ENCODE peak calls at places on chromosomes 3 and 15, in ten cellular contexts. M is left lung; V is mammary epithelial cell; I is CD8-positive, alpha-beta T cell; C is brain microvascular endothelial cell; Q is neural progenitor cell; D is lung; T is thoracic aorta; B is H9; G is cardiac muscle cell. F is an unnamed sample.

GRCh38 chr15:22979069-22979698 is 984 bp downstream of the CYFIP1 start:
- DNase-seq in B (peak; percentile 58), V (peak; percentile 60), I (no peak), T (no peak), Q (peak; percentile 69), M (peak; percentile 70), G (peak; percentile 63), C (peak; percentile 40), D (peak; percentile 59), F (peak; percentile 70)

GRCh38 chr15:36753173-36753572 is 173.7 kb downstream of the CDIN1 start:
- DNase-seq in C (no peak), V (no peak), I (no peak), T (no peak), D (no peak), B (peak; percentile 67), Q (peak; percentile 3), G (no peak), M (no peak), F (no peak)

GRCh38 chr3:100972867-100973266 is 20.4 kb downstream of the ABI3BP start:
- DNase-seq in V (peak; percentile 78), T (no peak), D (no peak), I (no peak), Q (no peak), M (no peak), B (no peak), G (no peak), C (no peak), F (no peak)

GRCh38 chr15:90936823-90937222 is 1.7 kb downstream of the UNC45A start:
- DNase-seq in B (no peak), I (no peak), Q (no peak), V (no peak), M (no peak), G (no peak), C (no peak), D (no peak), T (no peak), F (no peak)

GRCh38 chr3:197906023-197906849 is 43.8 kb upstream of the RPL35A start:
- DNase-seq in T (peak; percentile 85), M (peak; percentile 89), B (peak; percentile 88), I (peak; percentile 75), Q (peak; percentile 94), D (peak; percentile 85), G (peak; percentile 93), V (peak; percentile 90), C (peak; percentile 94), F (peak; percentile 86)

GRCh38 chr15:68435966-68436365 is 4.0 kb upstream of the ITGA11 start:
- DNase-seq in B (peak; percentile 8), T (no peak), I (no peak), M (no peak), V (no peak), Q (no peak), G (no peak), C (no peak), D (peak; percentile 9), F (no peak)

GRCh38 chr15:30670056-30670455 is 44.1 kb downstream of the ARHGAP11B start:
- DNase-seq in V (no peak), G (no peak), D (no peak), Q (no peak), C (peak; percentile 13), T (no peak), I (no peak), B (no peak), M (no peak), F (no peak)

GRCh38 chr15:85006201-85006600 is 24.5 kb downstream of the PDE8A start:
- DNase-seq in B (no peak), M (no peak), G (no peak), V (no peak), Q (no peak), D (no peak), I (no peak), C (no peak), T (no peak), F (no peak)

GRCh38 chr15:70875001-70875782 is 17.0 kb downstream of the THAP10 start:
- DNase-seq in T (no peak), G (peak; percentile 34), I (no peak), M (no peak), D (no peak), Q (peak; percentile 30), V (peak; percentile 26), C (no peak), B (no peak), F (no peak)

GRCh38 chr3:8239095-8239494 is 262.5 kb upstream of the LMCD1 start:
- DNase-seq in I (no peak), V (no peak), C (no peak), D (no peak), M (no peak), T (no peak), Q (no peak), B (no peak), G (no peak), F (no peak)

GRCh38 chr15:43518073-43518761 is 809 bp downstream of the MAP1A start:
- DNase-seq in M (no peak), I (no peak), T (no peak), B (peak; percentile 60), C (no peak), V (no peak), G (peak; percentile 55), D (no peak), Q (peak; percentile 70), F (no peak)

GRCh38 chr3:39443530-39443929 is 23.9 kb upstream of the MOBP start:
- DNase-seq in V (no peak), I (no peak), Q (no peak), G (no peak), B (peak; percentile 67), T (no peak), C (no peak), M (no peak), D (no peak), F (no peak)
- TF ChIP-seq CTCF in V (no peak), I (no peak), Q (peak; percentile 19), G (peak; percentile 11), B (peak; percentile 55), T (no peak), C (peak; percentile 26), M (no peak), D (no peak), F (no peak)

GRCh38 chr3:5543047-5543446 is 355.5 kb downstream of the EDEM1 start:
- DNase-seq in T (no peak), I (no peak), G (no peak), C (no peak), D (no peak), V (no peak), Q (no peak), M (no peak), B (no peak), F (no peak)
- H3K27ac ChIP-seq in T (no peak overlapping the region), I (no peak overlapping the region), G (no peak overlapping the region), C (no peak overlapping the region), D (no peak overlapping the region), V (no peak overlapping the region), Q (no peak overlapping the region), M (no peak overlapping the region), B (no peak overlapping the region), F (no peak overlapping the region)

GRCh38 chr3:168113848-168114247 is 18.1 kb upstream of the GOLIM4 start:
- DNase-seq in V (no peak), B (no peak), Q (no peak), T (no peak), I (no peak), D (no peak), G (no peak), M (no peak), C (no peak), F (no peak)
- TF ChIP-seq CTCF in V (peak; percentile 16), B (no peak), Q (peak; percentile 6), T (no peak), I (no peak), D (no peak), G (no peak), M (no peak), C (peak; percentile 11), F (no peak)

GRCh38 chr3:16317561-16317945 is 52.5 kb downstream of the OXNAD1 start:
- DNase-seq in M (no peak), B (no peak), Q (no peak), T (no peak), D (no peak), C (no peak), V (no peak), I (no peak), G (no peak), F (no peak)

GRCh38 chr3:16315623-16316022 is 50.6 kb downstream of the OXNAD1 start:
- DNase-seq in Q (no peak), T (no peak), I (no peak), M (no peak), V (no peak), G (no peak), D (no peak), C (no peak), B (no peak), F (no peak)

GRCh38 chr3:16318216-16318615 is 53.2 kb downstream of the OXNAD1 start:
- DNase-seq in D (no peak), V (no peak), B (no peak), T (no peak), Q (no peak), G (no peak), I (no peak), C (no peak), M (no peak), F (no peak)

GRCh38 chr3:16316396-16316795 is 51.4 kb downstream of the OXNAD1 start:
- DNase-seq in B (no peak), G (no peak), C (no peak), Q (no peak), T (no peak), I (no peak), M (no peak), D (no peak), V (no peak), F (no peak)

DNA sequence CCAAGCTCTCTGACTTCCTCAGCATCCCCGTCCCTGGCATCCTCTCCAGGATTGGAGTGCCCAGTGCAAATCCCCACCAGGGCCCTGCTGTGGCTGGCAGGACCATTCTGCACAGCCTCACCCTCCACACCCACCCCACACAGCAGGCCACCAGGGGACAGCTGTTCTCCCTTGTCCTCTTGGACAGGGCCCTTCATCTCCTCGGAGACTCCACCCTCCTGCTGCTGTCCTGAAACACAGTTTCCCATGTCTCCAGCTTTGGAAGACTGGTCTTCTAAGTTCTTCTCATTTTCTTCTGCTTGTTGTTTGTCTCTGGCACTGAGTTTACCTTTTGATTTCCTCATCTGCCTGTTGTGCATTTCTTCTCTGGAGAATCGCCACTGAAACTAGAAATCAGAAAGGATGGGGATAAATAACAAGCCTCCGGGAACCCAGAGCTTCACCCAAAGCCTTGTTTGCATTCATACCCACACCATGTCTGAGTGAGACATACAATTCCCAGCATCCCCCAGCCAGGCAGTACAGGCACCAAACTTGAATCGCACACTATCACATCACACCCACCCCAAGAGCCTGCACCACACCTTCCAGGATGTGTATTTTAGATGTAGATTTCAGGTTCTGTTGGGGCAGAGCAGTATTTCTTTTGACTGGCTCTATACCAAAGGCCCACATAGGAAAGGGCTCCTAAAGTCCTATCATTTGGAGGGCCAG is 52.0 kb downstream of the OXNAD1 start:
- DNase-seq in C (no peak), I (no peak), T (no peak), D (no peak), Q (no peak), G (no peak), M (no peak), B (no peak), V (no peak), F (no peak)
- H3K27ac ChIP-seq in C (no peak overlapping the region), I (no peak overlapping the region), T (no peak overlapping the region), D (no peak overlapping the region), Q (no peak overlapping the region), G (no peak overlapping the region), M (no peak overlapping the region), B (no peak overlapping the region), V (no peak overlapping the region), F (no peak overlapping the region)

GRCh38 chr15:82414536-82415191 is 15.0 kb upstream of the GOLGA6L9 start:
- DNase-seq in I (no peak), D (no peak), T (no peak), V (no peak), B (no peak), M (no peak), C (no peak), G (no peak), Q (no peak), F (no peak)
- TF ChIP-seq CTCF in I (no peak), D (no peak), T (no peak), V (no peak), B (peak; percentile 9), M (no peak), C (no peak), G (no peak), Q (no peak), F (no peak)